ENCODE peak calls at places on chromosomes 11 and 22, in eight cellular contexts. One of them, this sample, is unnamed.

GRCh38 chr22:44210721-44211120 is 30.0 kb downstream of the PARVG start:
- DNase-seq in iris pigment epithelial cell: peak
- DNase-seq in adrenal gland: no peak
- DNase-seq in fibroblast of lung: peak
- DNase-seq in fibroblast of the conjunctiva: peak
- DNase-seq in globus pallidus: no peak
- DNase-seq in CD4-positive, alpha-beta T cell: no peak
- DNase-seq in activated CD8-positive, alpha-beta memory T cell treated with anti-CD3 and anti-CD28 coated beads for 4 hours: no peak
- DNase-seq in this sample: no peak

GRCh38 chr11:2396471-2396870 is 4.1 kb upstream of the TSSC4 start:
- DNase-seq in iris pigment epithelial cell: no peak
- DNase-seq in adrenal gland: no peak
- DNase-seq in fibroblast of lung: no peak
- DNase-seq in fibroblast of the conjunctiva: no peak
- DNase-seq in globus pallidus: no peak
- DNase-seq in CD4-positive, alpha-beta T cell: no peak
- DNase-seq in activated CD8-positive, alpha-beta memory T cell treated with anti-CD3 and anti-CD28 coated beads for 4 hours: no peak
- DNase-seq in this sample: no peak

GRCh38 chr11:58807358-58807757 is 37.1 kb downstream of the GLYATL2 start:
- DNase-seq in iris pigment epithelial cell: no peak
- DNase-seq in adrenal gland: no peak
- DNase-seq in fibroblast of lung: no peak
- DNase-seq in fibroblast of the conjunctiva: no peak
- DNase-seq in globus pallidus: no peak
- DNase-seq in CD4-positive, alpha-beta T cell: no peak
- DNase-seq in activated CD8-positive, alpha-beta memory T cell treated with anti-CD3 and anti-CD28 coated beads for 4 hours: no peak
- DNase-seq in this sample: no peak

GRCh38 chr11:1543606-1544263 is 28.3 kb downstream of the DUSP8 start:
- DNase-seq in iris pigment epithelial cell: no peak
- DNase-seq in adrenal gland: no peak
- DNase-seq in fibroblast of lung: no peak
- DNase-seq in fibroblast of the conjunctiva: no peak
- DNase-seq in globus pallidus: no peak
- DNase-seq in CD4-positive, alpha-beta T cell: no peak
- DNase-seq in activated CD8-positive, alpha-beta memory T cell treated with anti-CD3 and anti-CD28 coated beads for 4 hours: no peak
- DNase-seq in this sample: no peak

GRCh38 chr11:114392735-114393667 is 7.3 kb downstream of the C11orf71 start:
- DNase-seq in iris pigment epithelial cell: no peak
- DNase-seq in adrenal gland: no peak
- DNase-seq in fibroblast of lung: no peak
- DNase-seq in fibroblast of the conjunctiva: no peak
- DNase-seq in globus pallidus: no peak
- DNase-seq in CD4-positive, alpha-beta T cell: no peak
- DNase-seq in activated CD8-positive, alpha-beta memory T cell treated with anti-CD3 and anti-CD28 coated beads for 4 hours: no peak
- DNase-seq in this sample: no peak

GRCh38 chr22:28801845-28802594 is 1.7 kb upstream of the XBP1 start:
- DNase-seq in iris pigment epithelial cell: no peak
- DNase-seq in adrenal gland: peak
- DNase-seq in fibroblast of lung: no peak
- DNase-seq in fibroblast of the conjunctiva: no peak
- DNase-seq in globus pallidus: no peak
- DNase-seq in CD4-positive, alpha-beta T cell: no peak
- DNase-seq in activated CD8-positive, alpha-beta memory T cell treated with anti-CD3 and anti-CD28 coated beads for 4 hours: no peak
- DNase-seq in this sample: no peak

GRCh38 chr22:30251661-30252226 is 5.2 kb upstream of the LIF start:
- DNase-seq in iris pigment epithelial cell: peak
- DNase-seq in adrenal gland: no peak
- DNase-seq in fibroblast of lung: peak
- DNase-seq in fibroblast of the conjunctiva: no peak
- DNase-seq in globus pallidus: no peak
- DNase-seq in CD4-positive, alpha-beta T cell: no peak
- DNase-seq in activated CD8-positive, alpha-beta memory T cell treated with anti-CD3 and anti-CD28 coated beads for 4 hours: no peak
- DNase-seq in this sample: no peak

GRCh38 chr11:69943066-69943465 is 123.8 kb upstream of the FGF3 start:
- DNase-seq in iris pigment epithelial cell: no peak
- DNase-seq in adrenal gland: no peak
- DNase-seq in fibroblast of lung: no peak
- DNase-seq in fibroblast of the conjunctiva: no peak
- DNase-seq in globus pallidus: no peak
- DNase-seq in CD4-positive, alpha-beta T cell: no peak
- DNase-seq in activated CD8-positive, alpha-beta memory T cell treated with anti-CD3 and anti-CD28 coated beads for 4 hours: no peak
- DNase-seq in this sample: no peak

GRCh38 chr22:36561291-36561811 is 32.4 kb upstream of the EIF3D start:
- DNase-seq in iris pigment epithelial cell: no peak
- DNase-seq in adrenal gland: no peak
- DNase-seq in fibroblast of lung: no peak
- DNase-seq in fibroblast of the conjunctiva: no peak
- DNase-seq in globus pallidus: no peak
- DNase-seq in CD4-positive, alpha-beta T cell: no peak
- DNase-seq in activated CD8-positive, alpha-beta memory T cell treated with anti-CD3 and anti-CD28 coated beads for 4 hours: no peak
- DNase-seq in this sample: no peak

GRCh38 chr11:17915500-17916143 is 97.2 kb downstream of the SERGEF start:
- DNase-seq in iris pigment epithelial cell: no peak
- DNase-seq in adrenal gland: no peak
- DNase-seq in fibroblast of lung: no peak
- DNase-seq in fibroblast of the conjunctiva: no peak
- DNase-seq in globus pallidus: no peak
- DNase-seq in CD4-positive, alpha-beta T cell: no peak
- DNase-seq in activated CD8-positive, alpha-beta memory T cell treated with anti-CD3 and anti-CD28 coated beads for 4 hours: no peak
- DNase-seq in this sample: no peak

GRCh38 chr22:35076648-35077047 is 10.7 kb downstream of the ISX start:
- DNase-seq in iris pigment epithelial cell: no peak
- DNase-seq in adrenal gland: no peak
- DNase-seq in fibroblast of lung: no peak
- DNase-seq in fibroblast of the conjunctiva: no peak
- DNase-seq in globus pallidus: no peak
- DNase-seq in CD4-positive, alpha-beta T cell: no peak
- DNase-seq in activated CD8-positive, alpha-beta memory T cell treated with anti-CD3 and anti-CD28 coated beads for 4 hours: no peak
- DNase-seq in this sample: no peak

GRCh38 chr11:77619576-77620198 is 17.9 kb downstream of the CLNS1A start:
- DNase-seq in iris pigment epithelial cell: peak
- DNase-seq in adrenal gland: no peak
- DNase-seq in fibroblast of lung: peak
- DNase-seq in fibroblast of the conjunctiva: peak
- DNase-seq in globus pallidus: peak
- DNase-seq in CD4-positive, alpha-beta T cell: no peak
- DNase-seq in activated CD8-positive, alpha-beta memory T cell treated with anti-CD3 and anti-CD28 coated beads for 4 hours: no peak
- DNase-seq in this sample: no peak

GRCh38 chr22:37314315-37315046 is 32.2 kb downstream of the CYTH4 start:
- DNase-seq in iris pigment epithelial cell: no peak
- DNase-seq in adrenal gland: no peak
- DNase-seq in fibroblast of lung: no peak
- DNase-seq in fibroblast of the conjunctiva: no peak
- DNase-seq in globus pallidus: no peak
- DNase-seq in CD4-positive, alpha-beta T cell: no peak
- DNase-seq in activated CD8-positive, alpha-beta memory T cell treated with anti-CD3 and anti-CD28 coated beads for 4 hours: no peak
- DNase-seq in this sample: peak

GRCh38 chr22:30302810-30303138 is 13.5 kb upstream of the CASTOR1 start:
- DNase-seq in iris pigment epithelial cell: no peak
- DNase-seq in adrenal gland: no peak
- DNase-seq in fibroblast of lung: no peak
- DNase-seq in fibroblast of the conjunctiva: no peak
- DNase-seq in globus pallidus: no peak
- DNase-seq in CD4-positive, alpha-beta T cell: no peak
- DNase-seq in activated CD8-positive, alpha-beta memory T cell treated with anti-CD3 and anti-CD28 coated beads for 4 hours: no peak
- DNase-seq in this sample: no peak

GRCh38 chr11:64619196-64619595 is 28.2 kb downstream of the SLC22A12 start:
- DNase-seq in iris pigment epithelial cell: no peak
- DNase-seq in adrenal gland: no peak
- DNase-seq in fibroblast of lung: no peak
- DNase-seq in fibroblast of the conjunctiva: no peak
- DNase-seq in globus pallidus: no peak
- DNase-seq in CD4-positive, alpha-beta T cell: no peak
- DNase-seq in activated CD8-positive, alpha-beta memory T cell treated with anti-CD3 and anti-CD28 coated beads for 4 hours: no peak
- DNase-seq in this sample: no peak

GRCh38 chr11:128323381-128323780 is 264.0 kb downstream of the ETS1 start:
- DNase-seq in iris pigment epithelial cell: peak
- DNase-seq in adrenal gland: no peak
- DNase-seq in fibroblast of lung: peak
- DNase-seq in fibroblast of the conjunctiva: no peak
- DNase-seq in globus pallidus: peak
- DNase-seq in CD4-positive, alpha-beta T cell: no peak
- DNase-seq in activated CD8-positive, alpha-beta memory T cell treated with anti-CD3 and anti-CD28 coated beads for 4 hours: no peak
- DNase-seq in this sample: no peak

GRCh38 chr11:7268727-7269126 is 17.0 kb downstream of the SYT9 start:
- DNase-seq in iris pigment epithelial cell: no peak
- DNase-seq in adrenal gland: no peak
- DNase-seq in fibroblast of lung: no peak
- DNase-seq in fibroblast of the conjunctiva: no peak
- DNase-seq in globus pallidus: no peak
- DNase-seq in CD4-positive, alpha-beta T cell: no peak
- DNase-seq in activated CD8-positive, alpha-beta memory T cell treated with anti-CD3 and anti-CD28 coated beads for 4 hours: no peak
- DNase-seq in this sample: no peak

GRCh38 chr22:40620464-40621046 is 16.0 kb downstream of the MRTFA start:
- DNase-seq in iris pigment epithelial cell: peak
- DNase-seq in adrenal gland: no peak
- DNase-seq in fibroblast of lung: peak
- DNase-seq in fibroblast of the conjunctiva: no peak
- DNase-seq in globus pallidus: no peak
- DNase-seq in CD4-positive, alpha-beta T cell: no peak
- DNase-seq in activated CD8-positive, alpha-beta memory T cell treated with anti-CD3 and anti-CD28 coated beads for 4 hours: no peak
- DNase-seq in this sample: no peak

GRCh38 chr11:69119170-69119569 is 36.6 kb upstream of the SMIM38 start:
- DNase-seq in iris pigment epithelial cell: no peak
- DNase-seq in adrenal gland: no peak
- DNase-seq in fibroblast of lung: no peak
- DNase-seq in fibroblast of the conjunctiva: no peak
- DNase-seq in globus pallidus: no peak
- DNase-seq in CD4-positive, alpha-beta T cell: no peak
- DNase-seq in activated CD8-positive, alpha-beta memory T cell treated with anti-CD3 and anti-CD28 coated beads for 4 hours: no peak
- DNase-seq in this sample: no peak

GRCh38 chr22:35377735-35378134 is 3.2 kb upstream of the HMOX1 start:
- DNase-seq in iris pigment epithelial cell: no peak
- DNase-seq in adrenal gland: no peak
- DNase-seq in fibroblast of lung: no peak
- DNase-seq in fibroblast of the conjunctiva: no peak
- DNase-seq in globus pallidus: no peak
- DNase-seq in CD4-positive, alpha-beta T cell: no peak
- DNase-seq in activated CD8-positive, alpha-beta memory T cell treated with anti-CD3 and anti-CD28 coated beads for 4 hours: no peak
- DNase-seq in this sample: no peak

GRCh38 chr11:95155385-95155784 is 65.7 kb downstream of the ENDOD1 start:
- DNase-seq in iris pigment epithelial cell: no peak
- DNase-seq in adrenal gland: no peak
- DNase-seq in fibroblast of lung: no peak
- DNase-seq in fibroblast of the conjunctiva: no peak
- DNase-seq in globus pallidus: no peak
- DNase-seq in CD4-positive, alpha-beta T cell: no peak
- DNase-seq in activated CD8-positive, alpha-beta memory T cell treated with anti-CD3 and anti-CD28 coated beads for 4 hours: no peak
- DNase-seq in this sample: no peak

GRCh38 chr11:44681698-44682097 is 45.1 kb upstream of the TSPAN18 start:
- DNase-seq in iris pigment epithelial cell: peak
- DNase-seq in adrenal gland: peak
- DNase-seq in fibroblast of lung: peak
- DNase-seq in fibroblast of the conjunctiva: peak
- DNase-seq in globus pallidus: no peak
- DNase-seq in CD4-positive, alpha-beta T cell: no peak
- DNase-seq in activated CD8-positive, alpha-beta memory T cell treated with anti-CD3 and anti-CD28 coated beads for 4 hours: no peak
- DNase-seq in this sample: no peak

GRCh38 chr22:21074092-21074715 is 28.5 kb downstream of the LRRC74B start:
- DNase-seq in iris pigment epithelial cell: peak
- DNase-seq in adrenal gland: peak
- DNase-seq in fibroblast of lung: peak
- DNase-seq in fibroblast of the conjunctiva: peak
- DNase-seq in globus pallidus: no peak
- DNase-seq in CD4-positive, alpha-beta T cell: no peak
- DNase-seq in activated CD8-positive, alpha-beta memory T cell treated with anti-CD3 and anti-CD28 coated beads for 4 hours: no peak
- DNase-seq in this sample: no peak

GRCh38 chr11:118519549-118519948 is 7.7 kb upstream of the TTC36 start:
- DNase-seq in iris pigment epithelial cell: no peak
- DNase-seq in adrenal gland: no peak
- DNase-seq in fibroblast of lung: no peak
- DNase-seq in fibroblast of the conjunctiva: no peak
- DNase-seq in globus pallidus: no peak
- DNase-seq in CD4-positive, alpha-beta T cell: no peak
- DNase-seq in activated CD8-positive, alpha-beta memory T cell treated with anti-CD3 and anti-CD28 coated beads for 4 hours: no peak
- DNase-seq in this sample: no peak

GRCh38 chr22:45918455-45919370 is 58.2 kb downstream of the WNT7B start:
- DNase-seq in iris pigment epithelial cell: no peak
- DNase-seq in adrenal gland: no peak
- DNase-seq in fibroblast of lung: no peak
- DNase-seq in fibroblast of the conjunctiva: no peak
- DNase-seq in globus pallidus: no peak
- DNase-seq in CD4-positive, alpha-beta T cell: no peak
- DNase-seq in activated CD8-positive, alpha-beta memory T cell treated with anti-CD3 and anti-CD28 coated beads for 4 hours: no peak
- DNase-seq in this sample: no peak

GRCh38 chr11:127044535-127044934 is 44.0 kb upstream of the KIRREL3 start:
- DNase-seq in iris pigment epithelial cell: no peak
- DNase-seq in adrenal gland: no peak
- DNase-seq in fibroblast of lung: no peak
- DNase-seq in fibroblast of the conjunctiva: no peak
- DNase-seq in globus pallidus: no peak
- DNase-seq in CD4-positive, alpha-beta T cell: no peak
- DNase-seq in activated CD8-positive, alpha-beta memory T cell treated with anti-CD3 and anti-CD28 coated beads for 4 hours: no peak
- DNase-seq in this sample: no peak

GRCh38 chr22:17633217-17633997 is 4.9 kb upstream of the ATP6V1E1 start:
- DNase-seq in iris pigment epithelial cell: peak
- DNase-seq in adrenal gland: peak
- DNase-seq in fibroblast of lung: peak
- DNase-seq in fibroblast of the conjunctiva: no peak
- DNase-seq in globus pallidus: no peak
- DNase-seq in CD4-positive, alpha-beta T cell: no peak
- DNase-seq in activated CD8-positive, alpha-beta memory T cell treated with anti-CD3 and anti-CD28 coated beads for 4 hours: no peak
- DNase-seq in this sample: no peak

This sample was measured in activated T-helper 9 cell treated with anti-CD3 and anti-CD28 coated beads, Interleukin-2, amount 50 U/mL, for 16 hours.